ENCODE peak calls at places on chromosome 10, in five cellular contexts. H, A, W, P and T are unnamed samples.

GRCh38 chr10:119522747-119523426 is 19.6 kb downstream of the RGS10 start:
- DNase-seq in H (no peak), A (peak; percentile 72), W (no peak), P (no peak), T (no peak)

GRCh38 chr10:59771162-59771807 is 18.0 kb upstream of the MRLN start:
- DNase-seq in H (no peak), A (no peak), W (no peak), P (no peak), T (no peak)

GRCh38 chr10:84613336-84614021 is 285.1 kb downstream of the CCSER2 start:
- DNase-seq in H (peak; percentile 63), A (peak; percentile 77), W (peak; percentile 33), P (no peak), T (peak; percentile 67)

GRCh38 chr10:93115661-93116383 is 42.1 kb downstream of the CYP26A1 start:
- DNase-seq in H (peak; percentile 69), A (peak; percentile 63), W (peak; percentile 72), P (peak; percentile 32), T (peak; percentile 81)

GRCh38 chr10:30784896-30785605 is 155.5 kb upstream of the LYZL2 start:
- DNase-seq in H (peak; percentile 91), A (no peak), W (no peak), P (no peak), T (peak; percentile 70)

GRCh38 chr10:1160561-1160961 is 104.4 kb downstream of the WDR37 start:
- DNase-seq in H (no peak), A (no peak), W (no peak), P (no peak), T (no peak)

GRCh38 chr10:89633484-89633883 is 11.6 kb downstream of the PANK1 start:
- DNase-seq in H (no peak), A (peak; percentile 45), W (no peak), P (no peak), T (no peak)

GRCh38 chr10:58044072-58044471 is 223.6 kb downstream of the IPMK start:
- DNase-seq in H (no peak), A (no peak), W (no peak), P (no peak), T (no peak)

GRCh38 chr10:275680-276079 is 140.4 kb downstream of the ZMYND11 start:
- DNase-seq in H (no peak), A (no peak), W (no peak), P (no peak), T (no peak)

GRCh38 chr10:86285136-86285790 is 81.3 kb downstream of the GRID1 start:
- DNase-seq in H (peak; percentile 66), A (no peak), W (no peak), P (no peak), T (no peak)

GRCh38 chr10:48890904-48891839 is 48.5 kb downstream of the LRRC18 start:
- DNase-seq in H (no peak), A (no peak), W (no peak), P (no peak), T (no peak)

GRCh38 chr10:101843032-101843991 is at the start of gene KCNIP2:
- DNase-seq in H (peak; percentile 91), A (no peak), W (peak; percentile 0), P (no peak), T (peak; percentile 54)

GRCh38 chr10:129924375-129925085 is 39.5 kb downstream of the EBF3 start:
- DNase-seq in H (no peak), A (no peak), W (no peak), P (no peak), T (no peak)

GRCh38 chr10:71832967-71833366 is 18.1 kb downstream of the PSAP start:
- DNase-seq in H (no peak), A (no peak), W (no peak), P (peak; percentile 55), T (no peak)

DNA sequence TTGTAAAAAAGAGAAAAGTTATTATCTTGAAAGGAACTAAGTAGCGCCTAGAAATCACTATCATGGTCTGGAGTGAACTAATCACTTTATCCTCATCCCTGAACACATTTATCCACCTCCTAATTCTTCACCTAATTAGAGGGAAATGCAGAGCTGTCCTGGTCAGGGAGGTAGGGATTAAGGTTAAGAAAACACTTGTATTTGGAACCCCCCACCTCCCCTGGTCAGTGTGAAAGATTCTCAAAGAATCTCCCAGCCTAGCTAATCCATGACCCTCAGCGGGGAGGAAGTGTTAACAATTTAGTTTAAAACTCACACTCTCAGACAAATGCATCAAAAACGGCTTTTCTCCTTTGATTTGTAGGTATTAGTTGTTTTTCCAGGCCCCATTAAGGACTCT is 83.8 kb downstream of the FAM204A start:
- DNase-seq in H (no peak), A (no peak), W (no peak), P (no peak), T (no peak)
- TF ChIP-seq FOXM1 in H (no peak), A (no peak), W (no peak), P (no peak), T (no peak)

GRCh38 chr10:5447071-5447470 is 34.7 kb downstream of the NET1 start:
- DNase-seq in H (no peak), A (no peak), W (no peak), P (no peak), T (no peak)

GRCh38 chr10:5443429-5443828 is 31.1 kb downstream of the NET1 start:
- DNase-seq in H (no peak), A (no peak), W (no peak), P (peak; percentile 86), T (no peak)

GRCh38 chr10:5442990-5443370 is 30.6 kb downstream of the NET1 start:
- DNase-seq in H (no peak), A (no peak), W (no peak), P (no peak), T (no peak)

GRCh38 chr10:5446390-5446926 is 34.1 kb downstream of the NET1 start:
- DNase-seq in H (no peak), A (peak; percentile 89), W (peak; percentile 97), P (no peak), T (peak; percentile 90)

DNA sequence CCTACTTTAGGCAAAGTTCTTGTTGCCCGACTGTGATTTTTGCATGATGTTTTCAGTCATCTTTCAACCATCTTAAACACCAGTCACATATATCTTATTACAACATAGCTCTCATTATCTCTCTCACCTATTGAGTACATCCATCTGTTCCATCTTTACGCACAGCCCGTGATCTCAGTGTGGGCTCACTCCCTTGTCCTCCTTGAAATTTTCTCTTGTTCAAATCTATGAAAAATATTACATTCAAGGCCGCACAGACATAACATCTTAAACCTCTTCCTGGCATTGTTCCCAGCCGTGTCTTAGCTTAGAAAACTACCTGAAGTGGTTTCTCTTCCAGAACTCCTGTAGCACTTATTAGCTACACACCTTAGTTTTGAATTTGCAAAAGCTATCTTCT is 32.6 kb downstream of the NET1 start:
- DNase-seq in H (no peak), A (no peak), W (no peak), P (no peak), T (no peak)
- TF ChIP-seq FOXM1 in H (no peak), A (no peak), W (no peak), P (no peak), T (no peak)

GRCh38 chr10:118256825-118257570 is 85.1 kb downstream of the FAM204A start:
- DNase-seq in H (peak; percentile 42), A (no peak), W (no peak), P (no peak), T (no peak)

GRCh38 chr10:118255355-118255754 is 86.8 kb downstream of the FAM204A start:
- DNase-seq in H (no peak), A (no peak), W (no peak), P (no peak), T (no peak)

GRCh38 chr10:118256209-118256608 is 85.9 kb downstream of the FAM204A start:
- DNase-seq in H (no peak), A (no peak), W (no peak), P (no peak), T (no peak)

GRCh38 chr10:118264252-118264651 is 77.9 kb downstream of the FAM204A start:
- DNase-seq in H (no peak), A (no peak), W (no peak), P (no peak), T (no peak)

GRCh38 chr10:118259288-118259906 is 82.7 kb downstream of the FAM204A start:
- DNase-seq in H (peak; percentile 47), A (peak; percentile 19), W (peak; percentile 44), P (no peak), T (peak; percentile 84)
- TF ChIP-seq FOXM1 in H (no peak), A (no peak), W (no peak), P (no peak), T (no peak)

DNA sequence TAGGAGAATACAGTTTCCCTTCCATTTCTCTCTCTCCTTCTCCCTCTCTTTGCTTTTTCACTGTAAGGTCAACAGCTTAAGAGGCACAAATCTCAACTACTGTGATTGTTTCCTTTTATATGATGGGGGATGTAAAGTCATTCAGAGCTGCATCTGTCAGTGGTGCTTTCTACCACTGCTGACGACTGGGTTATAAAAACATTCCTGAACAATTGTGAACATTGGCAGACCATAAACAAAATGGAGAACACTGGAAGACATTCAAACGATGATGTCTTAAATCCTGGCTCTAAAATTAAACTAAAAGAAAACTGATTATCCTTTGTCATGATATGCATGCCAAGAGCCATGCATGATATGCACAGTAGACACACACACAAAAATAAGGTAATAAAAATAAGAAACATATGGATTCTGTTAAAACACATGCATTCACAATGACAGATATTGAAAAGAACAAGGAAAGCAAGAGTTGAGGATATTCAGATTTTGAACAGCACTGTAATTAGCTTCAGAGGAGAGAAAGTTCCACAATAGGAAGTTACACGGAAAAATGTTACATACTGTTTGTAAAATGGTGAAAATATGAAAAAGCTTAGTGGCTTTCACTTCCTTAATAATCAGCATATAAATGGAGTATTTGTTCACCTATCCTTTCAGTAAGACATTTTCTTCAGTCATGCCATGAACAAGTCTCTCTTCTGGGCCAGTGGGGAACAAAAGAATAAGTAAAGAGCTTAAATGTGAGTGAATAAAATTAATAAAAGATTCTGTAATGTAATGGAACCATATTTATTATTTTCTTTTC is 89.2 kb downstream of the RNLS start:
- DNase-seq in H (no peak), A (no peak), W (no peak), P (no peak), T (no peak)
- TF ChIP-seq FOXM1 in H (no peak), A (no peak), W (no peak), P (no peak), T (no peak)

GRCh38 chr10:6089334-6090219 is 743 bp downstream of the RBM17 start:
- DNase-seq in H (peak; percentile 59), A (peak; percentile 48), W (no peak), P (no peak), T (no peak)
- TF ChIP-seq FOXM1 in H (no peak), A (no peak), W (peak; percentile 26), P (no peak), T (no peak)

GRCh38 chr10:51108404-51108803 is 34.1 kb downstream of the PRKG1 start:
- DNase-seq in H (no peak), A (no peak), W (no peak), P (no peak), T (no peak)

GRCh38 chr10:51113007-51113406 is 38.7 kb downstream of the PRKG1 start:
- DNase-seq in H (no peak), A (no peak), W (no peak), P (no peak), T (no peak)

GRCh38 chr10:51109821-51110533 is 35.7 kb downstream of the PRKG1 start:
- DNase-seq in H (no peak), A (no peak), W (no peak), P (no peak), T (no peak)
- TF ChIP-seq FOXM1 in H (peak; percentile 59), A (no peak), W (no peak), P (no peak), T (no peak)